ENCODE peak calls at places on chromosomes 7 and 10, in six cellular contexts. One of them, this sample, is unnamed.

GRCh38 chr7:81415181-81415580 is 354.7 kb downstream of the HGF start:
- DNase-seq in GM03348: peak; percentile 11
- DNase-seq in COR-L47: no peak
- DNase-seq in NCI-H2029 treated with DMSO at 0.1 percent for 48 hours: no peak
- DNase-seq in stimulated activated CD4-positive, alpha-beta T cell treated with anti-CD3 and anti-CD28 coated beads, TNF-alpha, amount 100 ng/mL, for 4 hours: no peak
- DNase-seq in caudate nucleus: no peak
- DNase-seq in this sample: no peak

GRCh38 chr10:103648231-103648950 is 154.9 kb downstream of the NEURL1 start:
- DNase-seq in GM03348: peak; percentile 29
- DNase-seq in COR-L47: no peak
- DNase-seq in NCI-H2029 treated with DMSO at 0.1 percent for 48 hours: no peak
- DNase-seq in stimulated activated CD4-positive, alpha-beta T cell treated with anti-CD3 and anti-CD28 coated beads, TNF-alpha, amount 100 ng/mL, for 4 hours: no peak
- DNase-seq in caudate nucleus: no peak
- DNase-seq in this sample: no peak

GRCh38 chr10:21724020-21724589 is 190.1 kb downstream of the MLLT10 start:
- DNase-seq in GM03348: no peak
- DNase-seq in COR-L47: no peak
- DNase-seq in NCI-H2029 treated with DMSO at 0.1 percent for 48 hours: no peak
- DNase-seq in stimulated activated CD4-positive, alpha-beta T cell treated with anti-CD3 and anti-CD28 coated beads, TNF-alpha, amount 100 ng/mL, for 4 hours: no peak
- DNase-seq in caudate nucleus: no peak
- DNase-seq in this sample: no peak

GRCh38 chr7:141074162-141074989 is 512 bp downstream of the TMEM178B start:
- DNase-seq in GM03348: peak; percentile 42
- DNase-seq in COR-L47: peak; percentile 36
- DNase-seq in NCI-H2029 treated with DMSO at 0.1 percent for 48 hours: peak; percentile 40
- DNase-seq in stimulated activated CD4-positive, alpha-beta T cell treated with anti-CD3 and anti-CD28 coated beads, TNF-alpha, amount 100 ng/mL, for 4 hours: no peak
- DNase-seq in caudate nucleus: peak; percentile 43
- DNase-seq in this sample: peak; percentile 33

GRCh38 chr7:115087437-115087836 is 165.5 kb downstream of the MDFIC start:
- DNase-seq in GM03348: peak; percentile 72
- DNase-seq in COR-L47: no peak
- DNase-seq in NCI-H2029 treated with DMSO at 0.1 percent for 48 hours: no peak
- DNase-seq in stimulated activated CD4-positive, alpha-beta T cell treated with anti-CD3 and anti-CD28 coated beads, TNF-alpha, amount 100 ng/mL, for 4 hours: no peak
- DNase-seq in caudate nucleus: no peak
- DNase-seq in this sample: no peak

GRCh38 chr10:42987121-42987541 is 89.7 kb upstream of the RET start:
- DNase-seq in GM03348: no peak
- DNase-seq in COR-L47: no peak
- DNase-seq in NCI-H2029 treated with DMSO at 0.1 percent for 48 hours: no peak
- DNase-seq in stimulated activated CD4-positive, alpha-beta T cell treated with anti-CD3 and anti-CD28 coated beads, TNF-alpha, amount 100 ng/mL, for 4 hours: no peak
- DNase-seq in caudate nucleus: no peak
- DNase-seq in this sample: no peak

GRCh38 chr7:35780070-35780469 is 20.8 kb upstream of the SEPTIN7 start:
- DNase-seq in GM03348: no peak
- DNase-seq in COR-L47: no peak
- DNase-seq in NCI-H2029 treated with DMSO at 0.1 percent for 48 hours: no peak
- DNase-seq in stimulated activated CD4-positive, alpha-beta T cell treated with anti-CD3 and anti-CD28 coated beads, TNF-alpha, amount 100 ng/mL, for 4 hours: no peak
- DNase-seq in caudate nucleus: no peak
- DNase-seq in this sample: no peak

GRCh38 chr7:29588900-29589696 is 25.5 kb downstream of the PRR15 start:
- DNase-seq in GM03348: peak; percentile 48
- DNase-seq in COR-L47: no peak
- DNase-seq in NCI-H2029 treated with DMSO at 0.1 percent for 48 hours: peak; percentile 8
- DNase-seq in stimulated activated CD4-positive, alpha-beta T cell treated with anti-CD3 and anti-CD28 coated beads, TNF-alpha, amount 100 ng/mL, for 4 hours: no peak
- DNase-seq in caudate nucleus: peak; percentile 15
- DNase-seq in this sample: peak; percentile 19

GRCh38 chr10:29530112-29530976 is 104.4 kb downstream of the SVIL start:
- DNase-seq in GM03348: no peak
- DNase-seq in COR-L47: peak; percentile 0
- DNase-seq in NCI-H2029 treated with DMSO at 0.1 percent for 48 hours: no peak
- DNase-seq in stimulated activated CD4-positive, alpha-beta T cell treated with anti-CD3 and anti-CD28 coated beads, TNF-alpha, amount 100 ng/mL, for 4 hours: no peak
- DNase-seq in caudate nucleus: no peak
- DNase-seq in this sample: no peak

GRCh38 chr10:132774905-132775863 is 10.8 kb downstream of the NKX6-2 start:
- DNase-seq in GM03348: no peak
- DNase-seq in COR-L47: peak; percentile 46
- DNase-seq in NCI-H2029 treated with DMSO at 0.1 percent for 48 hours: no peak
- DNase-seq in stimulated activated CD4-positive, alpha-beta T cell treated with anti-CD3 and anti-CD28 coated beads, TNF-alpha, amount 100 ng/mL, for 4 hours: no peak
- DNase-seq in caudate nucleus: peak; percentile 85
- DNase-seq in this sample: peak; percentile 44

GRCh38 chr10:52720018-52720417 is 52.6 kb downstream of the MBL2 start:
- DNase-seq in GM03348: no peak
- DNase-seq in COR-L47: no peak
- DNase-seq in NCI-H2029 treated with DMSO at 0.1 percent for 48 hours: no peak
- DNase-seq in stimulated activated CD4-positive, alpha-beta T cell treated with anti-CD3 and anti-CD28 coated beads, TNF-alpha, amount 100 ng/mL, for 4 hours: no peak
- DNase-seq in caudate nucleus: no peak
- DNase-seq in this sample: no peak

GRCh38 chr10:79266543-79267312 is 80.5 kb upstream of the PPIF start:
- DNase-seq in GM03348: peak; percentile 94
- DNase-seq in COR-L47: no peak
- DNase-seq in NCI-H2029 treated with DMSO at 0.1 percent for 48 hours: no peak
- DNase-seq in stimulated activated CD4-positive, alpha-beta T cell treated with anti-CD3 and anti-CD28 coated beads, TNF-alpha, amount 100 ng/mL, for 4 hours: no peak
- DNase-seq in caudate nucleus: peak; percentile 37
- DNase-seq in this sample: no peak

GRCh38 chr10:58660577-58661255 is 148.0 kb downstream of the BICC1 start:
- DNase-seq in GM03348: peak; percentile 32
- DNase-seq in COR-L47: no peak
- DNase-seq in NCI-H2029 treated with DMSO at 0.1 percent for 48 hours: no peak
- DNase-seq in stimulated activated CD4-positive, alpha-beta T cell treated with anti-CD3 and anti-CD28 coated beads, TNF-alpha, amount 100 ng/mL, for 4 hours: no peak
- DNase-seq in caudate nucleus: no peak
- DNase-seq in this sample: no peak

GRCh38 chr10:60732240-60733188 is 45.8 kb upstream of the CDK1 start:
- DNase-seq in GM03348: peak; percentile 29
- DNase-seq in COR-L47: peak; percentile 47
- DNase-seq in NCI-H2029 treated with DMSO at 0.1 percent for 48 hours: no peak
- DNase-seq in stimulated activated CD4-positive, alpha-beta T cell treated with anti-CD3 and anti-CD28 coated beads, TNF-alpha, amount 100 ng/mL, for 4 hours: no peak
- DNase-seq in caudate nucleus: no peak
- DNase-seq in this sample: no peak

This sample was measured in NCI-H774.